ENCODE peak calls at places on chromosome 12, in ten cellular contexts. X, F, P, K, E, R, A, U, V and B are unnamed samples.

GRCh38 chr12:49188205-49188915 is 520 bp downstream of the TUBA1A start:
- DNase-seq in U (peak; percentile 38), R (peak; percentile 22), F (peak; percentile 47), A (peak; percentile 96), E (peak; percentile 46), V (peak; percentile 55), P (peak; percentile 73), K (peak; percentile 56), X (peak; percentile 61), B (no peak)

GRCh38 chr12:12985817-12986408 is 14.2 kb downstream of the HEBP1 start:
- DNase-seq in R (no peak), K (no peak), E (no peak), A (no peak), V (no peak), U (no peak), X (peak; percentile 55), P (no peak), F (peak; percentile 26), B (peak; percentile 20)

GRCh38 chr12:27524839-27525238 is 833 bp downstream of the PPFIBP1 start:
- DNase-seq in P (peak; percentile 47), A (no peak), K (peak; percentile 51), X (peak; percentile 41), F (no peak), R (no peak), U (no peak), E (no peak), V (no peak), B (peak; percentile 61)

GRCh38 chr12:89157413-89157812 is 194.9 kb downstream of the DUSP6 start:
- DNase-seq in A (no peak), E (no peak), K (no peak), F (no peak), X (no peak), U (no peak), V (no peak), R (no peak), P (no peak), B (no peak)

GRCh38 chr12:6265038-6265405 is 45.5 kb upstream of the PLEKHG6 start:
- DNase-seq in X (no peak), F (no peak), P (no peak), E (no peak), K (no peak), V (no peak), U (no peak), R (no peak), A (peak; percentile 18), B (no peak)

GRCh38 chr12:72836184-72836583 is 564.0 kb downstream of the TRHDE start:
- DNase-seq in R (no peak), P (no peak), A (no peak), X (no peak), E (no peak), V (no peak), F (no peak), K (no peak), U (no peak), B (no peak)

GRCh38 chr12:46244273-46244672 is 24.6 kb downstream of the SLC38A1 start:
- DNase-seq in V (no peak), F (no peak), P (no peak), K (no peak), R (no peak), A (no peak), X (no peak), E (no peak), U (peak; percentile 34), B (no peak)

GRCh38 chr12:13100882-13101769 is 2.3 kb downstream of the GSG1 start:
- DNase-seq in X (peak; percentile 90), P (peak; percentile 87), U (no peak), E (peak; percentile 87), A (peak; percentile 98), V (peak; percentile 77), K (peak; percentile 57), F (peak; percentile 77), R (peak; percentile 87), B (peak; percentile 94)

GRCh38 chr12:95637471-95638155 is 86.3 kb upstream of the USP44 start:
- DNase-seq in V (no peak), F (peak; percentile 79), R (no peak), A (no peak), E (no peak), P (no peak), U (no peak), X (peak; percentile 26), K (peak; percentile 51), B (peak; percentile 81)

GRCh38 chr12:124032265-124032886 is 59.4 kb downstream of the ZNF664 start:
- DNase-seq in V (peak; percentile 57), K (peak; percentile 80), A (no peak), F (peak; percentile 14), X (peak; percentile 65), E (no peak), P (peak; percentile 58), R (no peak), U (peak; percentile 3), B (peak; percentile 64)

GRCh38 chr12:68267892-68268396 is 14.5 kb upstream of the IL22 start:
- DNase-seq in R (no peak), A (no peak), K (no peak), F (no peak), P (no peak), X (peak; percentile 77), V (no peak), E (peak; percentile 55), U (no peak), B (peak; percentile 86)

GRCh38 chr12:50055831-50056628 is 1.4 kb upstream of the ASIC1 start:
- DNase-seq in A (no peak), R (no peak), X (peak; percentile 61), K (peak; percentile 71), V (peak; percentile 41), F (peak; percentile 32), E (no peak), P (peak; percentile 59), U (no peak), B (peak; percentile 60)

GRCh38 chr12:116015525-116015924 is 262.0 kb downstream of the MED13L start:
- DNase-seq in K (peak; percentile 51), R (no peak), E (no peak), X (peak; percentile 43), V (no peak), F (peak; percentile 57), U (peak; percentile 10), A (no peak), P (peak; percentile 29), B (peak; percentile 73)

GRCh38 chr12:57614178-57614947 is 3.1 kb downstream of the ARHGEF25 start:
- DNase-seq in V (no peak), E (no peak), U (no peak), R (no peak), X (peak; percentile 44), A (peak; percentile 66), K (no peak), F (peak; percentile 48), P (no peak), B (no peak)

GRCh38 chr12:124493809-124494750 is 73.3 kb downstream of the NCOR2 start:
- DNase-seq in X (no peak), K (no peak), F (no peak), V (no peak), R (no peak), A (no peak), U (no peak), P (no peak), E (no peak), B (no peak)

GRCh38 chr12:6699989-6700645 is 498 bp downstream of the PIANP start:
- DNase-seq in U (no peak), X (no peak), K (peak; percentile 42), F (no peak), P (no peak), R (no peak), E (no peak), V (peak; percentile 29), A (peak; percentile 40), B (no peak)

GRCh38 chr12:2891240-2892053 is 756 bp downstream of the TULP3 start:
- DNase-seq in E (no peak), X (peak; percentile 60), A (peak; percentile 58), U (no peak), K (peak; percentile 68), V (peak; percentile 46), P (peak; percentile 54), F (peak; percentile 14), R (peak; percentile 15), B (peak; percentile 62)

GRCh38 chr12:94761559-94761958 is 111.2 kb upstream of the TMCC3 start:
- DNase-seq in V (no peak), P (peak; percentile 95), R (no peak), F (no peak), A (no peak), E (peak; percentile 52), K (peak; percentile 48), X (peak; percentile 88), U (no peak), B (peak; percentile 92)

GRCh38 chr12:45483571-45483970 is 245.9 kb upstream of the ARID2 start:
- DNase-seq in P (no peak), K (no peak), F (no peak), R (peak; percentile 50), E (peak; percentile 13), V (no peak), X (peak; percentile 49), U (no peak), A (no peak), B (peak; percentile 39)